ENCODE peak calls at places on chromosomes 16 and 17, in five cellular contexts. E is AG08396, C is transverse colon, S is HFFc6, X is trophoblast cell. O is an unnamed sample.

GRCh38 chr17:8965394-8966168 is at the start of gene PIK3R5:
- DNase-seq in E (no peak), C (peak; percentile 75), S (no peak), X (peak; percentile 62), O (no peak)

GRCh38 chr17:82300707-82301270 is 16.6 kb downstream of the CD7 start:
- DNase-seq in E (peak; percentile 88), C (peak; percentile 84), S (peak; percentile 58), X (peak; percentile 56), O (no peak)

GRCh38 chr17:29089601-29090044 is 46.7 kb downstream of the PIPOX start:
- DNase-seq in E (no peak), C (peak; percentile 23), S (no peak), X (no peak), O (no peak)

GRCh38 chr17:43220511-43221125 is 7.8 kb downstream of the CCDC200 start:
- DNase-seq in E (no peak), C (no peak), S (no peak), X (no peak), O (no peak)

GRCh38 chr17:60590075-60590474 is 9.9 kb upstream of the PPM1D start:
- DNase-seq in E (no peak), C (no peak), S (no peak), X (no peak), O (no peak)

GRCh38 chr16:2090819-2091721 is 43.3 kb downstream of the TSC2 start:
- DNase-seq in E (peak; percentile 78), C (peak; percentile 93), S (no peak), X (peak; percentile 76), O (no peak)

GRCh38 chr17:61646482-61646881 is 55.5 kb upstream of the NACA2 start:
- DNase-seq in E (no peak), C (no peak), S (no peak), X (no peak), O (no peak)

GRCh38 chr17:6361733-6362132 is 73.2 kb downstream of the AIPL1 start:
- DNase-seq in E (peak; percentile 24), C (no peak), S (no peak), X (no peak), O (no peak)

GRCh38 chr16:46972971-46973456 is 460 bp downstream of the DNAJA2 start:
- DNase-seq in E (peak; percentile 64), C (peak; percentile 50), S (no peak), X (peak; percentile 73), O (peak; percentile 24)

GRCh38 chr17:76082326-76083251 is 3.6 kb downstream of the ZACN start:
- DNase-seq in E (no peak), C (no peak), S (no peak), X (no peak), O (no peak)

GRCh38 chr16:30525844-30526136 is 576 bp downstream of the ZNF768 start:
- DNase-seq in E (no peak), C (no peak), S (no peak), X (no peak), O (no peak)

GRCh38 chr16:3716831-3717234 is 491 bp downstream of the TRAP1 start:
- DNase-seq in E (no peak), C (peak; percentile 44), S (no peak), X (peak; percentile 32), O (no peak)

GRCh38 chr16:49978569-49979326 is 46.3 kb upstream of the CNEP1R1 start:
- DNase-seq in E (no peak), C (no peak), S (no peak), X (no peak), O (no peak)

GRCh38 chr16:48479955-48480354 is 94.7 kb upstream of the SIAH1 start:
- DNase-seq in E (no peak), C (no peak), S (no peak), X (peak; percentile 96), O (no peak)

GRCh38 chr17:50514936-50515702 is 6.9 kb downstream of the MYCBPAP start:
- DNase-seq in E (no peak), C (no peak), S (no peak), X (peak; percentile 80), O (no peak)

GRCh38 chr17:47095268-47095667 is 93.8 kb downstream of the CDC27 start:
- DNase-seq in E (no peak), C (no peak), S (no peak), X (no peak), O (no peak)

GRCh38 chr17:79557724-79558572 is 52.9 kb downstream of the RBFOX3 start:
- DNase-seq in E (no peak), C (no peak), S (no peak), X (no peak), O (no peak)

GRCh38 chr16:19307587-19308241 is 22.2 kb downstream of the CLEC19A start:
- DNase-seq in E (no peak), C (no peak), S (no peak), X (peak; percentile 28), O (no peak)

GRCh38 chr16:79047337-79047736 is 553.2 kb downstream of the MAF start:
- DNase-seq in E (no peak), C (no peak), S (no peak), X (peak; percentile 23), O (no peak)